ENCODE peak calls at places on chromosomes 3 and 15, in eight cellular contexts. R is NCI-H446 treated with DMSO at 0.1 percent for 48 hours, S is keratinocyte, C is left cardiac atrium, Q is Calu3, F is SK-N-MC, I is RPMI8226, N is ELR. G is an unnamed sample.

GRCh38 chr3:165195628-165196576 is at the start of gene SLITRK3:
- DNase-seq in C (no peak), N (no peak), I (no peak), R (no peak), S (no peak), F (no peak), Q (no peak), G (no peak)

GRCh38 chr3:141146979-141147470 is 84.6 kb upstream of the PXYLP1 start:
- DNase-seq in S (no peak), C (no peak), I (no peak), Q (no peak), N (no peak), R (no peak), F (no peak), G (no peak)

GRCh38 chr3:155891341-155891740 is 20.9 kb downstream of the GMPS start:
- DNase-seq in Q (no peak), C (no peak), S (no peak), F (no peak), R (no peak), I (no peak), N (peak), G (no peak)

GRCh38 chr3:76024640-76025039 is 239.3 kb upstream of the ZNF717 start:
- DNase-seq in I (peak), N (peak), S (no peak), F (no peak), C (no peak), R (no peak), Q (no peak), G (no peak)

GRCh38 chr15:36601497-36601932 is 22.1 kb downstream of the CDIN1 start:
- DNase-seq in F (no peak), C (peak), I (no peak), S (peak), N (peak), Q (no peak), R (no peak), G (no peak)

GRCh38 chr15:28105793-28106192 is 6.7 kb upstream of the OCA2 start:
- DNase-seq in S (no peak), R (no peak), N (no peak), C (no peak), F (no peak), I (no peak), Q (no peak), G (no peak)

GRCh38 chr3:19046440-19046839 is 101.9 kb upstream of the KCNH8 start:
- DNase-seq in F (no peak), R (no peak), I (no peak), S (no peak), C (no peak), Q (no peak), N (no peak), G (peak)

GRCh38 chr15:31128919-31129768 is 27.6 kb upstream of the TRPM1 start:
- DNase-seq in Q (peak), S (no peak), N (peak), C (peak), R (no peak), F (no peak), I (peak), G (peak)

GRCh38 chr15:73937313-73937695 is 11.0 kb downstream of the LOXL1 start:
- DNase-seq in S (no peak), R (no peak), I (no peak), N (no peak), F (no peak), Q (no peak), C (peak), G (no peak)

GRCh38 chr15:75368689-75369239 is 357 bp upstream of the MAN2C1 start:
- DNase-seq in F (no peak), I (no peak), C (no peak), R (peak), Q (no peak), N (peak), S (no peak), G (no peak)

GRCh38 chr15:75648156-75649000 is 666 bp downstream of the SNX33 start:
- DNase-seq in I (no peak), N (peak), C (peak), F (no peak), R (no peak), Q (peak), S (no peak), G (no peak)

G was measured in NCI-H1694.